ENCODE peak calls at places on chromosomes 16 and 17, in nine cellular contexts. Y, P, A, W, B, Z, J, G and K are unnamed samples.

GRCh38 chr17:21817791-21818364 is 125.6 kb downstream of the KCNJ18 start:
- DNase-seq in Y (no peak), P (no peak), A (no peak), W (no peak), B (no peak), Z (no peak), J (no peak), G (no peak), K (no peak)

GRCh38 chr16:11667824-11668589 is at the start of gene SNN:
- DNase-seq in Y (peak; percentile 72), P (peak; percentile 87), A (peak; percentile 92), W (peak; percentile 87), B (peak; percentile 87), Z (peak; percentile 25), J (no peak), G (peak; percentile 82), K (peak; percentile 15)

GRCh38 chr17:42408076-42408475 is 15.0 kb downstream of the CAVIN1 start:
- DNase-seq in Y (no peak), P (peak; percentile 74), A (no peak), W (no peak), B (no peak), Z (no peak), J (no peak), G (no peak), K (no peak)

GRCh38 chr17:48757524-48757961 is 29.0 kb upstream of the HOXB13 start:
- DNase-seq in Y (no peak), P (no peak), A (no peak), W (peak; percentile 60), B (no peak), Z (no peak), J (no peak), G (no peak), K (no peak)

GRCh38 chr16:31698901-31699300 is 171.2 kb downstream of the AHSP start:
- DNase-seq in Y (no peak), P (no peak), A (no peak), W (no peak), B (no peak), Z (no peak), J (no peak), G (no peak), K (no peak)

GRCh38 chr16:70304892-70305448 is 6.0 kb downstream of the DDX19B start:
- DNase-seq in Y (no peak), P (no peak), A (no peak), W (no peak), B (no peak), Z (no peak), J (no peak), G (no peak), K (no peak)

GRCh38 chr17:79831367-79832210 is 7.7 kb downstream of the CBX4 start:
- DNase-seq in Y (no peak), P (no peak), A (no peak), W (no peak), B (peak; percentile 60), Z (no peak), J (no peak), G (no peak), K (no peak)

GRCh38 chr17:62895650-62896301 is 70.3 kb upstream of the TANC2 start:
- DNase-seq in Y (no peak), P (no peak), A (no peak), W (no peak), B (peak; percentile 60), Z (no peak), J (no peak), G (no peak), K (no peak)

GRCh38 chr17:48520631-48521045 is 10.2 kb downstream of the HOXB1 start:
- DNase-seq in Y (no peak), P (no peak), A (no peak), W (no peak), B (peak; percentile 13), Z (no peak), J (no peak), G (no peak), K (no peak)

GRCh38 chr16:66902648-66903543 is 15.8 kb downstream of the CDH16 start:
- DNase-seq in Y (no peak), P (no peak), A (no peak), W (no peak), B (no peak), Z (no peak), J (no peak), G (no peak), K (no peak)

GRCh38 chr17:39069114-39069756 is 82.2 kb downstream of the PLXDC1 start:
- DNase-seq in Y (no peak), P (peak; percentile 54), A (no peak), W (peak; percentile 18), B (peak; percentile 66), Z (peak; percentile 4), J (no peak), G (no peak), K (no peak)

GRCh38 chr16:66367968-66368891 is 1.7 kb downstream of the CDH5 start:
- DNase-seq in Y (no peak), P (peak; percentile 83), A (no peak), W (no peak), B (no peak), Z (no peak), J (no peak), G (no peak), K (no peak)

GRCh38 chr17:77425791-77426641 is 285.2 kb downstream of the SEC14L1 start:
- DNase-seq in Y (no peak), P (peak; percentile 75), A (no peak), W (no peak), B (peak; percentile 96), Z (no peak), J (no peak), G (no peak), K (no peak)

GRCh38 chr17:80605326-80606066 is 60.9 kb downstream of the RPTOR start:
- DNase-seq in Y (peak; percentile 28), P (peak; percentile 14), A (no peak), W (no peak), B (no peak), Z (no peak), J (no peak), G (no peak), K (no peak)

GRCh38 chr17:35896011-35896587 is 15.9 kb upstream of the CCL5 start:
- DNase-seq in Y (no peak), P (no peak), A (no peak), W (no peak), B (peak; percentile 9), Z (peak; percentile 81), J (no peak), G (no peak), K (no peak)

GRCh38 chr16:91484-91883 is 13.5 kb downstream of the MPG start:
- DNase-seq in Y (no peak), P (no peak), A (no peak), W (peak; percentile 79), B (no peak), Z (no peak), J (no peak), G (no peak), K (no peak)

GRCh38 chr16:85659805-85660511 is 28.8 kb downstream of the GINS2 start:
- DNase-seq in Y (peak; percentile 41), P (peak; percentile 63), A (peak; percentile 85), W (peak; percentile 31), B (peak; percentile 67), Z (no peak), J (no peak), G (peak; percentile 67), K (peak; percentile 12)

GRCh38 chr17:4172356-4172755 is 29.4 kb downstream of the CYB5D2 start:
- DNase-seq in Y (no peak), P (no peak), A (no peak), W (no peak), B (no peak), Z (no peak), J (no peak), G (no peak), K (no peak)

GRCh38 chr17:3911271-3912053 is 4.8 kb downstream of the P2RX1 start:
- DNase-seq in Y (peak; percentile 29), P (no peak), A (no peak), W (no peak), B (no peak), Z (no peak), J (no peak), G (no peak), K (no peak)

GRCh38 chr17:19383681-19384470 is 3.1 kb downstream of the MFAP4 start:
- DNase-seq in Y (no peak), P (no peak), A (no peak), W (no peak), B (no peak), Z (no peak), J (no peak), G (no peak), K (no peak)

GRCh38 chr16:80948886-80949502 is 57.7 kb downstream of the CMC2 start:
- DNase-seq in Y (no peak), P (peak; percentile 78), A (no peak), W (no peak), B (no peak), Z (peak; percentile 7), J (no peak), G (no peak), K (peak; percentile 36)

GRCh38 chr16:23286131-23286532 is 16.0 kb upstream of the SCNN1B start:
- DNase-seq in Y (no peak), P (no peak), A (no peak), W (no peak), B (no peak), Z (no peak), J (no peak), G (no peak), K (no peak)

GRCh38 chr16:57432989-57433388 is 14.2 kb downstream of the CIAPIN1 start:
- DNase-seq in Y (no peak), P (no peak), A (no peak), W (no peak), B (no peak), Z (no peak), J (no peak), G (no peak), K (no peak)

GRCh38 chr16:55123652-55124051 is 193.0 kb downstream of the IRX5 start:
- DNase-seq in Y (no peak), P (no peak), A (no peak), W (no peak), B (no peak), Z (no peak), J (no peak), G (no peak), K (no peak)

GRCh38 chr17:37513711-37514110 is 24.0 kb downstream of the DUSP14 start:
- DNase-seq in Y (no peak), P (no peak), A (no peak), W (no peak), B (no peak), Z (no peak), J (no peak), G (no peak), K (no peak)

GRCh38 chr17:77581480-77581879 is 377.0 kb upstream of the TNRC6C start:
- DNase-seq in Y (no peak), P (no peak), A (no peak), W (no peak), B (peak; percentile 64), Z (no peak), J (no peak), G (no peak), K (no peak)

GRCh38 chr17:12348476-12348875 is 317.2 kb upstream of the MYOCD start:
- DNase-seq in Y (no peak), P (no peak), A (no peak), W (no peak), B (peak; percentile 14), Z (no peak), J (no peak), G (no peak), K (no peak)

GRCh38 chr16:49608095-49608494 is 234.5 kb downstream of the C16orf78 start:
- DNase-seq in Y (no peak), P (no peak), A (no peak), W (no peak), B (no peak), Z (no peak), J (no peak), G (no peak), K (no peak)

GRCh38 chr17:66542183-66542966 is 240.0 kb downstream of the PRKCA start:
- DNase-seq in Y (no peak), P (no peak), A (no peak), W (peak; percentile 20), B (peak; percentile 78), Z (peak; percentile 84), J (no peak), G (no peak), K (no peak)

GRCh38 chr17:39954876-39955275 is 7.9 kb upstream of the GSDMA start:
- DNase-seq in Y (no peak), P (no peak), A (no peak), W (no peak), B (no peak), Z (no peak), J (no peak), G (no peak), K (no peak)

GRCh38 chr17:80863626-80864025 is 128.0 kb upstream of the CHMP6 start:
- DNase-seq in Y (no peak), P (no peak), A (no peak), W (no peak), B (no peak), Z (no peak), J (no peak), G (no peak), K (no peak)